ENCODE peak calls at places on chromosomes 5 and 9, in four cellular contexts. S is HAP-1, M is GM12878, B is breast epithelium. H is an unnamed sample. For H3K36me3, the result is how much of the 10 kb centered on the place peaks cover.

GRCh38 chr9:116162241-116162781 is 8.7 kb downstream of the PAPPA start:
- DNase-seq in S (no peak), M (no peak), B (no peak), H (no peak)

GRCh38 chr9:4117835-4118610 is 181.8 kb downstream of the GLIS3 start:
- DNase-seq in S (peak), M (no peak), B (no peak), H (no peak)

GRCh38 chr5:33843579-33843978 is 48.2 kb downstream of the ADAMTS12 start:
- DNase-seq in S (no peak), M (no peak), B (no peak), H (no peak)

GRCh38 chr5:179182601-179183000 is 122.4 kb downstream of the ZNF354C start:
- DNase-seq in S (no peak), M (no peak), B (no peak), H (no peak)

GRCh38 chr9:78692871-78693270 is 395.9 kb downstream of the PSAT1 start:
- DNase-seq in S (no peak), M (no peak), B (no peak), H (no peak)

GRCh38 chr9:2420488-2421056 is 201.0 kb upstream of the VLDLR start:
- DNase-seq in S (no peak), M (no peak), B (no peak), H (no peak)

GRCh38 chr9:99978221-99978620 is 71.8 kb downstream of the STX17 start:
- DNase-seq in S (no peak), M (no peak), B (no peak), H (no peak)

GRCh38 chr9:109903515-109904138 is 123.6 kb downstream of the PALM2AKAP2 start:
- DNase-seq in S (peak), M (no peak), B (peak), H (no peak)

GRCh38 chr9:120735009-120735408 is 20.7 kb upstream of the MEGF9 start:
- DNase-seq in S (no peak), M (no peak), B (no peak), H (no peak)

GRCh38 chr9:92954078-92954861 is 6.9 kb downstream of the FGD3 start:
- DNase-seq in S (no peak), M (peak), B (peak), H (peak)

GRCh38 chr9:111959960-111960359 is 63.3 kb downstream of the UGCG start:
- DNase-seq in S (no peak), M (no peak), B (no peak), H (no peak)

GRCh38 chr5:116733995-116734716 is 159.5 kb upstream of the SEMA6A start:
- DNase-seq in S (no peak), M (no peak), B (no peak), H (no peak)

GRCh38 chr5:89351975-89352374 is 469.0 kb upstream of the MEF2C start:
- DNase-seq in S (no peak), M (no peak), B (no peak), H (no peak)

GRCh38 chr9:36976371-36977030 is 57.6 kb downstream of the PAX5 start:
- DNase-seq in S (no peak), M (no peak), B (no peak), H (no peak)

GRCh38 chr5:1919209-1919566 is 36.5 kb upstream of the IRX4 start:
- DNase-seq in S (no peak), M (no peak), B (no peak), H (no peak)

GRCh38 chr5:58246521-58246944 is 213.4 kb downstream of the PLK2 start:
- DNase-seq in S (no peak), M (no peak), B (no peak), H (no peak)

GRCh38 chr5:3220638-3221288 is 374.9 kb upstream of the IRX1 start:
- DNase-seq in S (no peak), M (no peak), B (no peak), H (no peak)

GRCh38 chr5:98510111-98510510 is 263.4 kb upstream of the RGMB start:
- DNase-seq in S (no peak), M (no peak), B (no peak), H (no peak)

GRCh38 chr5:107993341-107993740 is 322.6 kb upstream of the EFNA5 start:
- DNase-seq in S (no peak), M (no peak), B (no peak), H (no peak)

GRCh38 chr5:92180406-92180805 is 797.3 kb upstream of the ARRDC3 start:
- DNase-seq in S (no peak), M (no peak), B (no peak), H (no peak)

GRCh38 chr9:122261469-122261881 is 3.2 kb downstream of the RBM18 start:
- DNase-seq in S (peak), M (no peak), B (peak), H (peak)

GRCh38 chr5:84249918-84250635 is 134.6 kb downstream of the EDIL3 start:
- DNase-seq in S (no peak), M (no peak), B (no peak), H (no peak)

GRCh38 chr9:127927457-127928231 is 2.9 kb downstream of the PIP5KL1 start:
- DNase-seq in S (no peak), M (no peak), B (peak), H (no peak)

GRCh38 chr5:156402387-156402921 is 75.5 kb downstream of the SGCD start:
- DNase-seq in S (no peak), M (peak), B (no peak), H (no peak)

GRCh38 chr9:89359018-89359417 is 40.7 kb downstream of the SECISBP2 start:
- DNase-seq in S (no peak), M (no peak), B (no peak), H (no peak)

GRCh38 chr9:19922476-19923118 is 133.8 kb upstream of the SLC24A2 start:
- DNase-seq in S (no peak), M (no peak), B (no peak), H (no peak)

GRCh38 chr9:112719292-112719691 is 1.4 kb upstream of the INIP start:
- DNase-seq in S (no peak), M (no peak), B (no peak), H (no peak)

GRCh38 chr5:179680780-179681411 is at the start of gene CBY3:
- DNase-seq in S (no peak), M (no peak), B (no peak), H (no peak)

GRCh38 chr5:58466939-58467338 is 7.1 kb upstream of the PLK2 start:
- DNase-seq in S (no peak), M (no peak), B (no peak), H (no peak)

GRCh38 chr5:179310439-179311090 is 34.7 kb downstream of the ADAMTS2 start:
- DNase-seq in S (no peak), M (no peak), B (no peak), H (no peak)

GRCh38 chr9:109191746-109192145 is 24.7 kb upstream of the FRRS1L start:
- DNase-seq in S (no peak), M (no peak), B (no peak), H (no peak)

GRCh38 chr9:80233102-80233843 is 661.5 kb downstream of the TLE4 start:
- DNase-seq in S (no peak), M (no peak), B (no peak), H (no peak)

GRCh38 chr5:145946112-145946861 is 9.9 kb downstream of the SH3RF2 start:
- DNase-seq in S (no peak), M (peak), B (no peak), H (no peak)

GRCh38 chr9:304519-305185 is 90.0 kb downstream of the DOCK8 start:
- DNase-seq in S (no peak), M (no peak), B (peak), H (no peak)

DNA sequence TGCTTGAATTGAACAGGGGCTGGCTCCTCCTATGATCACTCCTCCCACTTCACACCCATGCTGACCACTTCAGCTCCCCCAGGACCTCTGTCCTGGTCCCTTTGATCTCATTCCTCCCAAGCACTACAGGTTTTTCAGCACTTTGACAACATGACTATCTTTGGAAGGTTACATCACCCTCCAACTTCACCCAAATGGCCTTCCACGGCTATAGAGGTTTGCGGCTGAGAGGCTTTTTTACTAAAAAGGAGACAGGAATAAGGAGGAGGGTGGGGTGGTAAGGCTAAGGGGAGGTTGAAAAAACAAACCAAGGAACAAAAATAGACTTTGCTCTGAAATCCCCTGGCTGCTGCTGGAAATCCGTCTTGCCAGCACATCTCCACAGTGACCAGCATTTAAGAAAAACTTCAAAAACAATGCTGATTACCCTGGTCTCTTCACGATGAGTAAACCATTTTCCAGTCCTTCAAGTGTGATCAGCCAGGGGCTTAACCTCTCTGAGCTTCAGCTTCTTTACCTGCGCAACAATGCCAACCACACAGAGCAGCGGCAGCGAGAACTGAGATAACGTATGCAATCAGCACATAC is 102.7 kb downstream of the DPYSL3 start:
- DNase-seq in S (no peak), M (no peak), B (no peak), H (peak)
- H3K36me3 ChIP-seq in S (under half), M (under half), B (under half), H (under half)

GRCh38 chr9:88236531-88237453 is 98.5 kb upstream of the SPATA31C2 start:
- DNase-seq in S (no peak), M (no peak), B (peak), H (no peak)

GRCh38 chr9:88234114-88234513 is 95.8 kb upstream of the SPATA31C2 start:
- DNase-seq in S (no peak), M (no peak), B (no peak), H (no peak)

GRCh38 chr9:88237454-88238280 is 99.4 kb upstream of the SPATA31C2 start:
- DNase-seq in S (no peak), M (no peak), B (no peak), H (no peak)

GRCh38 chr9:88233091-88233490 is 94.8 kb upstream of the SPATA31C2 start:
- DNase-seq in S (no peak), M (no peak), B (no peak), H (no peak)

GRCh38 chr9:88235615-88236014 is 97.3 kb upstream of the SPATA31C2 start:
- DNase-seq in S (no peak), M (no peak), B (no peak), H (no peak)
- H3K36me3 ChIP-seq in S (under half), M (under half), B (under half), H (under half)

GRCh38 chr9:136421791-136422190 is 11.3 kb downstream of the PMPCA start:
- DNase-seq in S (no peak), M (no peak), B (no peak), H (no peak)
- H3K36me3 ChIP-seq in S (half or more), M (under half), B (under half), H (half or more)

DNA sequence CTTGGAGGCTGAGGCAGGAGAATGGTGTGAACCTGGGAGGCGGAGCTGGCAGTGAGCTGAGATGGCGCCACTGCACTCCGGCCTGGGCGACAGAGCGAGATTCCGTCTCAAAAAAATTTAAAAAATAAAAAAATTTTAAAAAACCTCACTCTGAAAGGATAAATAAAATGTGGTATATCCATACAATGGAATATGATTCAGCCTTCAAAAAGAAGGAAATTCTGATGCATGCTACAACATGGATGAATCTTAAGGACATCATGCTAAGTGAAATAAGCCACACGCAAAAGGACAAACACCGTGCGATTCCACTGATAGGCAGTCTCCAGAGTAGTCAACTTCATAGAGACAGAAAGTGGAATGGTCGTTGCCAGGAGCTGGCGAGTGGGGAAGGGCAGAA is 8.4 kb downstream of the DBN1 start:
- DNase-seq in S (no peak), M (no peak), B (no peak), H (no peak)
- H3K36me3 ChIP-seq in S (half or more), M (under half), B (under half), H (under half)

GRCh38 chr5:151665584-151665982 is 21.1 kb downstream of the SPARC start:
- DNase-seq in S (no peak), M (no peak), B (no peak), H (no peak)

GRCh38 chr5:151670074-151670686 is 16.5 kb downstream of the SPARC start:
- DNase-seq in S (no peak), M (no peak), B (no peak), H (no peak)

GRCh38 chr5:151664694-151665583 is 21.8 kb downstream of the SPARC start:
- DNase-seq in S (no peak), M (no peak), B (no peak), H (no peak)

GRCh38 chr5:151663617-151664322 is 22.9 kb downstream of the SPARC start:
- DNase-seq in S (no peak), M (no peak), B (no peak), H (no peak)

GRCh38 chr5:151667083-151667482 is 19.6 kb downstream of the SPARC start:
- DNase-seq in S (no peak), M (no peak), B (no peak), H (no peak)
- H3K36me3 ChIP-seq in S (under half), M (under half), B (under half), H (half or more)

GRCh38 chr5:138386290-138386689 is 33.8 kb downstream of the KDM3B start:
- DNase-seq in S (no peak), M (no peak), B (no peak), H (no peak)

GRCh38 chr5:138389332-138389731 is 36.8 kb downstream of the KDM3B start:
- DNase-seq in S (no peak), M (no peak), B (no peak), H (no peak)

GRCh38 chr5:138382347-138382746 is 29.9 kb downstream of the KDM3B start:
- DNase-seq in S (no peak), M (no peak), B (no peak), H (no peak)

GRCh38 chr5:138385660-138386059 is 33.2 kb downstream of the KDM3B start:
- DNase-seq in S (no peak), M (no peak), B (no peak), H (no peak)
- H3K36me3 ChIP-seq in S (under half), M (under half), B (under half), H (half or more)

GRCh38 chr5:646396-647201 is 34.5 kb downstream of the CEP72 start:
- DNase-seq in S (no peak), M (no peak), B (no peak), H (peak)

GRCh38 chr5:645421-645820 is 33.3 kb downstream of the CEP72 start:
- DNase-seq in S (no peak), M (no peak), B (no peak), H (no peak)

GRCh38 chr5:647311-647710 is 35.2 kb downstream of the CEP72 start:
- DNase-seq in S (no peak), M (no peak), B (no peak), H (no peak)

GRCh38 chr5:644971-645370 is 32.8 kb downstream of the CEP72 start:
- DNase-seq in S (no peak), M (no peak), B (no peak), H (no peak)

DNA sequence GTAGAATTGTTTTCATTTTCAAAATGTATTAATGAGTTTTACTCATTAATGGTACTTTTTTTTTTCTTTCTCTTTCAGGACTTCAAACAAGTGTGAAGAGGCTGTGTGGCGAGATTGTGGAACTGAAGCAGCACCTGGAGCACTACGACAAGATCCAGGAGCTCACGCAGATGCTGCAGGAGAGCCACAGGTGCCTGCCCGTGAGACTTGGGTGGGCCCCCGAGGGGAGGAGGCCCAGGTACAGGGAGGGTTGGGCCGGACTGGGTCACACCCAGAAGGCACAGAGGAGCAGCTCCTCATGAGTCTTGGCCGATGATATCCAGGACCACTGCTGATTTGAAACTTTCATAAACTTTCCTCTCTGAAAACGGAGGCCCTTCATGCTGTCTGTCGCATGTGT is 35.6 kb downstream of the CEP72 start:
- DNase-seq in S (no peak), M (no peak), B (no peak), H (no peak)
- H3K36me3 ChIP-seq in S (under half), M (under half), B (under half), H (under half)

GRCh38 chr9:87646546-87646945 is 79.4 kb upstream of the CTSL start:
- DNase-seq in S (no peak), M (no peak), B (no peak), H (no peak)
- H3K36me3 ChIP-seq in S (under half), M (under half), B (under half), H (under half)

DNA sequence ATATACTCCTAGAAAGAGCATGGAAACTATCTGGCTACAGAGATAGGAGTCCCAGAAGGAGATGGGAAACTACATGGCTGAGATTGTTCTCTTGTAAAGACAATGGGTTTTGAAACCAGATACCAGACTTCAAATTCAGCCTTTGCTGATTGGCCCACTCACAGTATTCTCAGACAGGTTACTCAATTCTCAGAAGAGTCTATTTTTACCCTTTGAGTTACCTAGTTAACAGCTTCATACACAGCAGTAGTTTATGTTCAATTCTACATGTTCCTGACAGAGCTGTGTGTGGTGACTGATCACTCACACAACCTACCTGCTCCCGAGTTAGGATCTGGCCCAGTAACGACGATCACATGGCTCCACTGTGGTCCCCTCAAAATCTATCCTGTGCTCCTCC is 14.0 kb downstream of the ZFP62 start:
- DNase-seq in S (no peak), M (no peak), B (no peak), H (no peak)
- H3K36me3 ChIP-seq in S (under half), M (under half), B (under half), H (under half)

GRCh38 chr5:95748133-95748532 is 17.0 kb downstream of the RHOBTB3 start:
- DNase-seq in S (no peak), M (no peak), B (no peak), H (no peak)
- H3K36me3 ChIP-seq in S (under half), M (under half), B (under half), H (under half)